ENCODE peak calls at places on chromosomes 11 and 22, in six cellular contexts. T is naive thymus-derived CD4-positive, alpha-beta T cell; M is activated T-cell treated with anti-CD3 and anti-CD28 coated beads, Interleukin-2, amount 50 U/mL, for 48 hours; O is neural progenitor cell; I is astrocyte of the hippocampus; P is IMR-90. K is an unnamed sample.

GRCh38 chr11:82722236-82722635 is 11.4 kb downstream of the FAM181B start:
- DNase-seq in M (no peak), T (no peak), O (no peak), I (no peak), P (no peak), K (no peak)

GRCh38 chr22:29524440-29525191 is 28.9 kb downstream of the THOC5 start:
- DNase-seq in I (peak; percentile 41), O (peak; percentile 59), T (no peak), M (peak; percentile 34), P (peak; percentile 13), K (peak; percentile 11)

GRCh38 chr11:12287374-12288211 is 89.8 kb upstream of the PARVA start:
- DNase-seq in M (peak; percentile 25), O (peak; percentile 82), T (peak; percentile 17), P (peak; percentile 99), I (peak; percentile 97), K (no peak)

GRCh38 chr22:47043835-47044721 is 281.6 kb downstream of the TBC1D22A start:
- DNase-seq in O (peak; percentile 42), T (no peak), P (peak; percentile 54), I (no peak), M (no peak), K (no peak)

GRCh38 chr22:37161442-37161841 is 11.7 kb upstream of the IL2RB start:
- DNase-seq in P (no peak), O (no peak), M (peak; percentile 70), T (peak; percentile 46), I (no peak), K (no peak)

GRCh38 chr11:72637926-72638325 is 36.3 kb downstream of the PDE2A start:
- DNase-seq in O (no peak), I (no peak), T (no peak), M (no peak), P (no peak), K (no peak)

GRCh38 chr11:45501277-45501979 is 164.0 kb downstream of the CHST1 start:
- DNase-seq in O (peak; percentile 91), T (no peak), M (no peak), I (peak; percentile 16), P (no peak), K (no peak)

GRCh38 chr22:41177626-41178424 is 27.3 kb upstream of the L3MBTL2 start:
- DNase-seq in T (no peak), M (no peak), P (no peak), I (no peak), O (no peak), K (no peak)

GRCh38 chr11:68574308-68574707 is 110.0 kb upstream of the GAL start:
- DNase-seq in T (no peak), M (no peak), O (no peak), I (peak; percentile 36), P (peak; percentile 75), K (no peak)

GRCh38 chr11:67998150-67999045 is 5.5 kb downstream of the UNC93B1 start:
- DNase-seq in P (no peak), M (no peak), O (no peak), T (no peak), I (no peak), K (peak; percentile 43)

GRCh38 chr22:27452245-27452644 is 349.3 kb downstream of the MN1 start:
- DNase-seq in P (no peak), T (no peak), M (no peak), I (no peak), O (no peak), K (no peak)

GRCh38 chr22:20043057-20043996 is 22.4 kb downstream of the TANGO2 start:
- DNase-seq in P (no peak), O (no peak), M (no peak), T (no peak), I (no peak), K (no peak)

GRCh38 chr11:69974528-69974927 is 103.6 kb upstream of the ANO1 start:
- DNase-seq in T (no peak), I (no peak), M (no peak), O (no peak), P (no peak), K (no peak)

GRCh38 chr11:45828996-45829395 is 18.3 kb upstream of the CRY2 start:
- DNase-seq in I (no peak), P (no peak), O (no peak), T (no peak), M (no peak), K (no peak)

GRCh38 chr11:12838463-12839120 is 164.4 kb downstream of the TEAD1 start:
- DNase-seq in P (no peak), I (no peak), T (no peak), O (no peak), M (no peak), K (no peak)

GRCh38 chr22:24486501-24486921 is 8.6 kb upstream of the UPB1 start:
- DNase-seq in T (no peak), I (peak; percentile 55), O (no peak), P (peak; percentile 82), M (peak; percentile 49), K (peak; percentile 31)

GRCh38 chr11:15783619-15784018 is 572.7 kb downstream of the SOX6 start:
- DNase-seq in T (no peak), M (no peak), I (no peak), O (no peak), P (no peak), K (no peak)

GRCh38 chr11:66467034-66467659 is 442 bp downstream of the PELI3 start:
- DNase-seq in M (no peak), I (peak; percentile 73), T (no peak), O (peak; percentile 74), P (peak; percentile 15), K (no peak)

GRCh38 chr11:65362320-65362931 is 7.9 kb downstream of the TIGD3 start:
- DNase-seq in M (no peak), I (no peak), P (no peak), T (no peak), O (no peak), K (no peak)

GRCh38 chr11:109138200-109138599 is 283.8 kb upstream of the C11orf87 start:
- DNase-seq in T (no peak), I (no peak), M (no peak), O (no peak), P (peak; percentile 11), K (no peak)

GRCh38 chr11:124707813-124708212 is 31.9 kb upstream of the NRGN start:
- DNase-seq in I (no peak), T (no peak), P (no peak), O (no peak), M (no peak), K (no peak)

GRCh38 chr22:32619614-32620426 is 145.2 kb downstream of the FBXO7 start:
- DNase-seq in T (no peak), O (no peak), M (no peak), P (peak; percentile 89), I (peak; percentile 77), K (no peak)

GRCh38 chr11:61265357-61265756 is 24.4 kb downstream of the PGA5 start:
- DNase-seq in I (no peak), O (no peak), P (no peak), M (no peak), T (no peak), K (no peak)

GRCh38 chr22:30144391-30144790 is 64.1 kb downstream of the HORMAD2 start:
- DNase-seq in T (no peak), M (no peak), O (no peak), I (no peak), P (no peak), K (no peak)

GRCh38 chr22:43152001-43152354 is 619 bp downstream of the TSPO start:
- DNase-seq in O (no peak), T (no peak), P (no peak), I (no peak), M (no peak), K (no peak)

GRCh38 chr11:75583710-75584658 is 21.9 kb downstream of the SERPINH1 start:
- DNase-seq in T (no peak), M (peak; percentile 32), P (peak; percentile 61), I (peak; percentile 87), O (peak; percentile 86), K (no peak)

GRCh38 chr22:30649430-30650007 is 13.9 kb downstream of the SLC35E4 start:
- DNase-seq in T (peak; percentile 88), I (peak; percentile 94), M (peak; percentile 92), O (no peak), P (peak; percentile 88), K (no peak)

GRCh38 chr11:128206476-128206875 is 380.9 kb downstream of the ETS1 start:
- DNase-seq in T (no peak), O (no peak), P (no peak), I (no peak), M (no peak), K (no peak)

GRCh38 chr11:78420796-78421209 is 3.2 kb upstream of the GAB2 start:
- DNase-seq in O (no peak), M (peak; percentile 71), T (peak; percentile 61), I (peak; percentile 51), P (peak; percentile 85), K (no peak)

GRCh38 chr11:60847281-60847680 is 5.4 kb downstream of the CCDC86 start:
- DNase-seq in O (no peak), M (no peak), P (no peak), I (peak; percentile 44), T (no peak), K (no peak)

GRCh38 chr11:113906038-113906437 is 1.4 kb downstream of the HTR3B start:
- DNase-seq in O (peak; percentile 76), P (peak; percentile 51), M (no peak), T (no peak), I (peak; percentile 10), K (no peak)

GRCh38 chr22:43845981-43846380 is 16.3 kb downstream of the SULT4A1 start:
- DNase-seq in P (no peak), O (no peak), T (no peak), M (no peak), I (no peak), K (no peak)

GRCh38 chr11:34915136-34916013 is 804 bp downstream of the APIP start:
- DNase-seq in I (no peak), P (peak; percentile 40), M (no peak), T (no peak), O (no peak), K (no peak)

GRCh38 chr22:36363378-36363931 is 24.3 kb downstream of the MYH9 start:
- DNase-seq in T (no peak), I (no peak), M (no peak), O (no peak), P (no peak), K (no peak)